ENCODE peak calls at places on chromosome 6, in nine cellular contexts. One of them, this sample, is unnamed.

GRCh38 chr6:99241905-99242534 is 107.5 kb downstream of the FAXC start:
- DNase-seq in lower leg skin: no peak
- DNase-seq in fibroblast of pulmonary artery: peak; percentile 37
- DNase-seq in choroid plexus epithelial cell: peak; percentile 67
- DNase-seq in GM12864: no peak
- DNase-seq in AG04450: peak; percentile 1
- DNase-seq in fibroblast of lung: peak; percentile 30
- DNase-seq in Peyer's patch: no peak
- DNase-seq in left lung: no peak
- DNase-seq in this sample: peak; percentile 13

GRCh38 chr6:33427585-33428218 is 7.8 kb downstream of the SYNGAP1 start:
- DNase-seq in GM12864: no peak
- DNase-seq in choroid plexus epithelial cell: no peak
- DNase-seq in Peyer's patch: peak; percentile 74
- DNase-seq in lower leg skin: no peak
- DNase-seq in fibroblast of pulmonary artery: no peak
- DNase-seq in AG04450: no peak
- DNase-seq in fibroblast of lung: no peak
- DNase-seq in left lung: peak; percentile 92
- DNase-seq in this sample: no peak

GRCh38 chr6:2792330-2792729 is 27.1 kb downstream of the WRNIP1 start:
- DNase-seq in AG04450: no peak
- DNase-seq in fibroblast of pulmonary artery: peak; percentile 32
- DNase-seq in GM12864: no peak
- DNase-seq in Peyer's patch: no peak
- DNase-seq in lower leg skin: no peak
- DNase-seq in choroid plexus epithelial cell: peak; percentile 72
- DNase-seq in left lung: no peak
- DNase-seq in fibroblast of lung: peak; percentile 48
- DNase-seq in this sample: no peak

GRCh38 chr6:155314773-155315515 is 660 bp upstream of the TFB1M start:
- DNase-seq in lower leg skin: peak; percentile 66
- DNase-seq in fibroblast of pulmonary artery: peak; percentile 94
- DNase-seq in fibroblast of lung: peak; percentile 80
- DNase-seq in GM12864: peak; percentile 71
- DNase-seq in choroid plexus epithelial cell: peak; percentile 96
- DNase-seq in Peyer's patch: no peak
- DNase-seq in left lung: peak; percentile 34
- DNase-seq in AG04450: peak; percentile 51
- DNase-seq in this sample: peak; percentile 67

GRCh38 chr6:148629197-148629909 is 117.5 kb upstream of the UST start:
- DNase-seq in choroid plexus epithelial cell: no peak
- DNase-seq in lower leg skin: no peak
- DNase-seq in fibroblast of lung: peak; percentile 26
- DNase-seq in AG04450: peak; percentile 18
- DNase-seq in Peyer's patch: no peak
- DNase-seq in left lung: no peak
- DNase-seq in GM12864: no peak
- DNase-seq in fibroblast of pulmonary artery: peak; percentile 20
- DNase-seq in this sample: no peak

GRCh38 chr6:43454290-43455033 is 886 bp downstream of the DLK2 start:
- DNase-seq in lower leg skin: peak; percentile 78
- DNase-seq in AG04450: peak; percentile 69
- DNase-seq in fibroblast of pulmonary artery: peak; percentile 86
- DNase-seq in left lung: peak; percentile 98
- DNase-seq in Peyer's patch: peak; percentile 89
- DNase-seq in GM12864: no peak
- DNase-seq in choroid plexus epithelial cell: peak; percentile 87
- DNase-seq in fibroblast of lung: peak; percentile 79
- DNase-seq in this sample: no peak

GRCh38 chr6:149267513-149268043 is 49.9 kb upstream of the TAB2 start:
- DNase-seq in GM12864: no peak
- DNase-seq in Peyer's patch: no peak
- DNase-seq in left lung: no peak
- DNase-seq in AG04450: no peak
- DNase-seq in lower leg skin: no peak
- DNase-seq in fibroblast of pulmonary artery: no peak
- DNase-seq in choroid plexus epithelial cell: no peak
- DNase-seq in fibroblast of lung: no peak
- DNase-seq in this sample: no peak

GRCh38 chr6:71107935-71108420 is 151.1 kb upstream of the B3GAT2 start:
- DNase-seq in left lung: no peak
- DNase-seq in choroid plexus epithelial cell: peak; percentile 90
- DNase-seq in fibroblast of pulmonary artery: peak; percentile 83
- DNase-seq in Peyer's patch: no peak
- DNase-seq in AG04450: peak; percentile 18
- DNase-seq in lower leg skin: no peak
- DNase-seq in fibroblast of lung: peak; percentile 92
- DNase-seq in GM12864: no peak
- DNase-seq in this sample: peak; percentile 71

GRCh38 chr6:85464722-85465150 is 14.9 kb downstream of the NT5E start:
- DNase-seq in lower leg skin: no peak
- DNase-seq in left lung: no peak
- DNase-seq in fibroblast of lung: peak; percentile 94
- DNase-seq in GM12864: no peak
- DNase-seq in fibroblast of pulmonary artery: peak; percentile 90
- DNase-seq in AG04450: peak; percentile 44
- DNase-seq in choroid plexus epithelial cell: peak; percentile 63
- DNase-seq in Peyer's patch: no peak
- DNase-seq in this sample: no peak

GRCh38 chr6:16649895-16650294 is 111.4 kb downstream of the ATXN1 start:
- DNase-seq in Peyer's patch: no peak
- DNase-seq in fibroblast of lung: no peak
- DNase-seq in left lung: no peak
- DNase-seq in lower leg skin: no peak
- DNase-seq in choroid plexus epithelial cell: no peak
- DNase-seq in GM12864: no peak
- DNase-seq in fibroblast of pulmonary artery: no peak
- DNase-seq in AG04450: no peak
- DNase-seq in this sample: no peak

GRCh38 chr6:69801225-69801624 is 4.4 kb upstream of the LMBRD1 start:
- DNase-seq in fibroblast of lung: no peak
- DNase-seq in left lung: no peak
- DNase-seq in AG04450: no peak
- DNase-seq in lower leg skin: no peak
- DNase-seq in fibroblast of pulmonary artery: no peak
- DNase-seq in choroid plexus epithelial cell: no peak
- DNase-seq in GM12864: no peak
- DNase-seq in Peyer's patch: no peak
- DNase-seq in this sample: no peak

GRCh38 chr6:113299526-113299925 is 557.6 kb upstream of the MARCKS start:
- DNase-seq in choroid plexus epithelial cell: peak; percentile 17
- DNase-seq in fibroblast of pulmonary artery: peak; percentile 27
- DNase-seq in AG04450: no peak
- DNase-seq in left lung: no peak
- DNase-seq in Peyer's patch: no peak
- DNase-seq in GM12864: no peak
- DNase-seq in lower leg skin: no peak
- DNase-seq in fibroblast of lung: no peak
- DNase-seq in this sample: no peak

GRCh38 chr6:128295670-128296069 is 224.7 kb downstream of the PTPRK start:
- DNase-seq in Peyer's patch: no peak
- DNase-seq in GM12864: no peak
- DNase-seq in left lung: no peak
- DNase-seq in AG04450: no peak
- DNase-seq in fibroblast of pulmonary artery: no peak
- DNase-seq in fibroblast of lung: no peak
- DNase-seq in lower leg skin: no peak
- DNase-seq in choroid plexus epithelial cell: no peak
- DNase-seq in this sample: no peak

GRCh38 chr6:112481256-112481655 is 134.1 kb downstream of the RFPL4B start:
- DNase-seq in fibroblast of lung: no peak
- DNase-seq in lower leg skin: no peak
- DNase-seq in AG04450: no peak
- DNase-seq in Peyer's patch: no peak
- DNase-seq in left lung: no peak
- DNase-seq in GM12864: no peak
- DNase-seq in choroid plexus epithelial cell: no peak
- DNase-seq in fibroblast of pulmonary artery: no peak
- DNase-seq in this sample: no peak

GRCh38 chr6:158020272-158020711 is 38.6 kb downstream of the SYNJ2 start:
- DNase-seq in GM12864: no peak
- DNase-seq in lower leg skin: no peak
- DNase-seq in Peyer's patch: no peak
- DNase-seq in left lung: no peak
- DNase-seq in fibroblast of lung: no peak
- DNase-seq in AG04450: no peak
- DNase-seq in fibroblast of pulmonary artery: no peak
- DNase-seq in choroid plexus epithelial cell: no peak
- DNase-seq in this sample: no peak

GRCh38 chr6:87668006-87668405 is 34.0 kb downstream of the AKIRIN2 start:
- DNase-seq in left lung: no peak
- DNase-seq in Peyer's patch: no peak
- DNase-seq in fibroblast of pulmonary artery: no peak
- DNase-seq in GM12864: no peak
- DNase-seq in lower leg skin: no peak
- DNase-seq in fibroblast of lung: no peak
- DNase-seq in choroid plexus epithelial cell: no peak
- DNase-seq in AG04450: no peak
- DNase-seq in this sample: no peak

GRCh38 chr6:42507195-42507594 is 55.5 kb upstream of the TRERF1 start:
- DNase-seq in Peyer's patch: no peak
- DNase-seq in left lung: no peak
- DNase-seq in GM12864: peak; percentile 59
- DNase-seq in fibroblast of lung: no peak
- DNase-seq in AG04450: no peak
- DNase-seq in lower leg skin: no peak
- DNase-seq in choroid plexus epithelial cell: no peak
- DNase-seq in fibroblast of pulmonary artery: no peak
- DNase-seq in this sample: no peak

GRCh38 chr6:90719321-90720195 is 132.7 kb upstream of the MAP3K7 start:
- DNase-seq in Peyer's patch: no peak
- DNase-seq in fibroblast of lung: no peak
- DNase-seq in left lung: no peak
- DNase-seq in AG04450: no peak
- DNase-seq in GM12864: no peak
- DNase-seq in lower leg skin: no peak
- DNase-seq in choroid plexus epithelial cell: no peak
- DNase-seq in fibroblast of pulmonary artery: no peak
- DNase-seq in this sample: no peak

GRCh38 chr6:132133734-132134490 is 182.7 kb upstream of the CCN2 start:
- DNase-seq in left lung: no peak
- DNase-seq in fibroblast of pulmonary artery: no peak
- DNase-seq in GM12864: no peak
- DNase-seq in Peyer's patch: no peak
- DNase-seq in choroid plexus epithelial cell: peak; percentile 64
- DNase-seq in lower leg skin: peak; percentile 70
- DNase-seq in fibroblast of lung: peak; percentile 54
- DNase-seq in AG04450: no peak
- DNase-seq in this sample: no peak

DNA sequence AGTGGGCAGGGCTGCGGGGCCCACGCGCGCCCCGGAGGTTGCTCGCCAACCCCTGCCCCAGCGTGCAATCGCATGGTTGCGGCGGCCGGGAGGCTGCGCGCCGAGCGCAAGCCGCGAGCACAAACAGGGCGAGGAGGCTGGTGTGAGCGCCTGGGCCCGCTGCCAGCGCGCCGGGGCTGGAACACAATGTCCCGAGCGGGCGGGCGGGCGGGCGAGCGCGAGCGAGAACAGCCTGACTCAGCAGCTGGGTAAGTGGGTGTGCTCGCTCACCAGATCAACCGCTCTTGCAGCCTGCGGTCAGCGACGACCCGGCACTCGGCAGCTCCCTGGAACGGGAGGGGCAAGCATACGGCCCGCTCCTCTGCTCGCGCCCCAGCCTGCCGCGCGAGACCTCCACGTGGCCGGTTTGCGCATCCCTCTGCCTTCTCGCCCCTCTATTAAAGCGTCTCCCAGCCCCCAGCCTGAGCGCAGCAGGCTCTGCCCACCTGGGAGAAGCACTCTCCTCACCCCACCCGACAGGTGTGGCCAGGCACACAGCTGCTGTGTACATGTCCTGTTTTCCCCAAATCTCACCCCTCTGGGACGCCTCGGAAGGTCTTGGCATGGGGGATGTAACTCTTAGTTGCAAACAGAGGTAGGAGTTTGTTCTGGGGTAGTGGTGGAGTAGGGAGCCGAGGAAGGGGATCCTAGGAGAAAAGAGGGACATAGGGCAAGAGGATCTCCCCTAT is 8.7 kb upstream of the ARMC12 start:
- DNase-seq in AG04450: peak; percentile 85
- DNase-seq in left lung: peak; percentile 99
- DNase-seq in fibroblast of lung: peak; percentile 96
- DNase-seq in lower leg skin: peak; percentile 92
- DNase-seq in GM12864: peak; percentile 71
- DNase-seq in choroid plexus epithelial cell: peak; percentile 99
- DNase-seq in fibroblast of pulmonary artery: peak; percentile 98
- DNase-seq in Peyer's patch: peak; percentile 97
- DNase-seq in this sample: no peak
- TF ChIP-seq CTCF in AG04450: no peak
- TF ChIP-seq CTCF in left lung: no peak
- TF ChIP-seq CTCF in fibroblast of lung: peak; percentile 9
- TF ChIP-seq CTCF in lower leg skin: no peak
- TF ChIP-seq CTCF in GM12864: no peak
- TF ChIP-seq CTCF in choroid plexus epithelial cell: no peak
- TF ChIP-seq CTCF in fibroblast of pulmonary artery: no peak
- TF ChIP-seq CTCF in Peyer's patch: no peak
- TF ChIP-seq CTCF in this sample: no peak

DNA sequence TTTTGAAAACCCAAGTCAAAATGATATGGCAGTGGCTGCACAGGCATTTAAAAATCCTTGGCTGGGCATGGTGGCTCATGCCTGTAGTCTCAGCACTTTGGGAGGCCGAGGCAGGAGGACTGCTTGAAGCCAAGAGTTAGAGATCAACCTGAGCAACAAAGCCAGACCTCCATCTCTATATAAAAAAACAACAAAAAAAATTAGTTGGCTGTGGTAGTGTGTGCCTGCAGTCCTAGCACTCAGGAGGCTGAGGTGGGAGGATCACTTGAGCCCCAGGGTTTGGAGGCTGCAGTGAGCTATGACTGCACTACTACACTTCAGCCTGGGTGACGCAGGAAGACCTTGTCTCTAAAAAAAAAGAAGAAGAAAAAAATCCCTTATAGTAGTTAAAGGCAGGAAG is 142.9 kb downstream of the MYB start:
- DNase-seq in GM12864: no peak
- DNase-seq in AG04450: no peak
- DNase-seq in fibroblast of pulmonary artery: no peak
- DNase-seq in choroid plexus epithelial cell: no peak
- DNase-seq in lower leg skin: no peak
- DNase-seq in left lung: no peak
- DNase-seq in fibroblast of lung: no peak
- DNase-seq in Peyer's patch: no peak
- DNase-seq in this sample: no peak
- H3K4me3 ChIP-seq in GM12864: no peak overlapping the region
- H3K4me3 ChIP-seq in AG04450: no peak overlapping the region
- H3K4me3 ChIP-seq in fibroblast of pulmonary artery: no peak overlapping the region
- H3K4me3 ChIP-seq in choroid plexus epithelial cell: no peak overlapping the region
- H3K4me3 ChIP-seq in lower leg skin: no peak overlapping the region
- H3K4me3 ChIP-seq in left lung: no peak overlapping the region
- H3K4me3 ChIP-seq in fibroblast of lung: no peak overlapping the region
- H3K4me3 ChIP-seq in Peyer's patch: no peak overlapping the region
- H3K4me3 ChIP-seq in this sample: no peak overlapping the region

GRCh38 chr6:38688579-38689087 is 14.3 kb downstream of the GLO1 start:
- DNase-seq in fibroblast of pulmonary artery: no peak
- DNase-seq in lower leg skin: no peak
- DNase-seq in Peyer's patch: no peak
- DNase-seq in fibroblast of lung: no peak
- DNase-seq in choroid plexus epithelial cell: no peak
- DNase-seq in AG04450: no peak
- DNase-seq in left lung: no peak
- DNase-seq in GM12864: no peak
- DNase-seq in this sample: no peak
- TF ChIP-seq CTCF in fibroblast of pulmonary artery: no peak
- TF ChIP-seq CTCF in lower leg skin: no peak
- TF ChIP-seq CTCF in Peyer's patch: no peak
- TF ChIP-seq CTCF in fibroblast of lung: no peak
- TF ChIP-seq CTCF in choroid plexus epithelial cell: no peak
- TF ChIP-seq CTCF in AG04450: no peak
- TF ChIP-seq CTCF in left lung: no peak
- TF ChIP-seq CTCF in GM12864: no peak
- TF ChIP-seq CTCF in this sample: peak; percentile 7

GRCh38 chr6:77462359-77463307 is 658 bp downstream of the HTR1B start:
- DNase-seq in GM12864: no peak
- DNase-seq in fibroblast of pulmonary artery: no peak
- DNase-seq in choroid plexus epithelial cell: peak; percentile 72
- DNase-seq in AG04450: no peak
- DNase-seq in fibroblast of lung: peak; percentile 50
- DNase-seq in Peyer's patch: no peak
- DNase-seq in lower leg skin: no peak
- DNase-seq in left lung: peak; percentile 58
- DNase-seq in this sample: no peak
- H3K4me3 ChIP-seq in GM12864: no peak overlapping the region
- H3K4me3 ChIP-seq in fibroblast of pulmonary artery: peak overlapping the region; percentile 53
- H3K4me3 ChIP-seq in choroid plexus epithelial cell: peak overlapping the region; percentile 73
- H3K4me3 ChIP-seq in AG04450: peak overlapping the region; percentile 66
- H3K4me3 ChIP-seq in fibroblast of lung: peak overlapping the region; percentile 25
- H3K4me3 ChIP-seq in Peyer's patch: no peak overlapping the region
- H3K4me3 ChIP-seq in lower leg skin: no peak overlapping the region
- H3K4me3 ChIP-seq in left lung: no peak overlapping the region
- H3K4me3 ChIP-seq in this sample: peak overlapping the region; percentile 41

This sample was measured in epithelial cell of proximal tubule.